ENCODE peak calls at places on chromosome 6, in four cellular contexts. O is activated CD4-positive, CD25-positive, alpha-beta regulatory T cell; G is NCI-H748 treated with DMSO at 0.1 percent for 48 hours; S is natural killer cell. E is an unnamed sample.

GRCh38 chr6:36130672-36131516 is 581 bp downstream of the MAPK13 start:
- DNase-seq in G (peak; percentile 17), S (peak; percentile 71), O (peak; percentile 45), E (no peak)

GRCh38 chr6:19736066-19736465 is 101.1 kb upstream of the ID4 start:
- DNase-seq in S (no peak), O (no peak), G (no peak), E (no peak)

GRCh38 chr6:137520520-137520919 is 26.3 kb upstream of the OLIG3 start:
- DNase-seq in O (no peak), S (no peak), G (no peak), E (no peak)

GRCh38 chr6:150070236-150070860 is 1.4 kb upstream of the ULBP3 start:
- DNase-seq in O (no peak), G (no peak), S (no peak), E (no peak)

GRCh38 chr6:38909020-38909730 is 139.4 kb upstream of the GLP1R start:
- DNase-seq in G (no peak), S (no peak), O (no peak), E (no peak)

GRCh38 chr6:90219168-90219985 is 77.3 kb downstream of the BACH2 start:
- DNase-seq in O (no peak), S (no peak), G (no peak), E (no peak)

GRCh38 chr6:100701728-100702127 is 179.4 kb downstream of the ASCC3 start:
- DNase-seq in S (no peak), G (no peak), O (no peak), E (no peak)

GRCh38 chr6:161444966-161445799 is 171.3 kb upstream of the AGPAT4 start:
- DNase-seq in G (no peak), S (no peak), O (no peak), E (no peak)

GRCh38 chr6:51292659-51293058 is 474.0 kb downstream of the TFAP2B start:
- DNase-seq in S (no peak), O (no peak), G (no peak), E (no peak)

E was measured in NCI-H1048.